ENCODE peak calls at places on chromosomes 4 and X, in eight cellular contexts. One of them, this sample, is unnamed.

GRCh38 chr4:144591401-144591800 is 54.6 kb upstream of the HHIP start:
- DNase-seq in heart left ventricle: peak
- DNase-seq in HTR-8/SVneo: peak
- DNase-seq in endothelial cell: no peak
- DNase-seq in ELF-1: no peak
- DNase-seq in HFF-Myc: peak
- DNase-seq in foreskin fibroblast: peak
- DNase-seq in activated CD4-positive, alpha-beta memory T cell treated with anti-CD3 and anti-CD28 coated beads, Interleukin-2, amount 10 ng/mL, durations not matched to agents 7 days and 5 days: no peak
- DNase-seq in this sample: no peak

GRCh38 chr4:911871-912490 is 20.1 kb downstream of the GAK start:
- DNase-seq in endothelial cell: no peak
- DNase-seq in activated CD4-positive, alpha-beta memory T cell treated with anti-CD3 and anti-CD28 coated beads, Interleukin-2, amount 10 ng/mL, durations not matched to agents 7 days and 5 days: no peak
- DNase-seq in ELF-1: no peak
- DNase-seq in heart left ventricle: no peak
- DNase-seq in HTR-8/SVneo: no peak
- DNase-seq in foreskin fibroblast: no peak
- DNase-seq in HFF-Myc: no peak
- DNase-seq in this sample: no peak

GRCh38 chr4:124596811-124597210 is 115.7 kb downstream of the ANKRD50 start:
- DNase-seq in endothelial cell: no peak
- DNase-seq in heart left ventricle: no peak
- DNase-seq in HFF-Myc: no peak
- DNase-seq in activated CD4-positive, alpha-beta memory T cell treated with anti-CD3 and anti-CD28 coated beads, Interleukin-2, amount 10 ng/mL, durations not matched to agents 7 days and 5 days: no peak
- DNase-seq in ELF-1: no peak
- DNase-seq in HTR-8/SVneo: no peak
- DNase-seq in foreskin fibroblast: no peak
- DNase-seq in this sample: no peak

GRCh38 chr4:23930750-23931488 is 41.1 kb upstream of the PPARGC1A start:
- DNase-seq in ELF-1: peak
- DNase-seq in HFF-Myc: no peak
- DNase-seq in HTR-8/SVneo: no peak
- DNase-seq in heart left ventricle: peak
- DNase-seq in foreskin fibroblast: peak
- DNase-seq in activated CD4-positive, alpha-beta memory T cell treated with anti-CD3 and anti-CD28 coated beads, Interleukin-2, amount 10 ng/mL, durations not matched to agents 7 days and 5 days: no peak
- DNase-seq in endothelial cell: no peak
- DNase-seq in this sample: no peak

GRCh38 chr4:126701756-126702155 is 931.0 kb upstream of the INTU start:
- DNase-seq in foreskin fibroblast: peak
- DNase-seq in ELF-1: no peak
- DNase-seq in endothelial cell: no peak
- DNase-seq in HTR-8/SVneo: no peak
- DNase-seq in activated CD4-positive, alpha-beta memory T cell treated with anti-CD3 and anti-CD28 coated beads, Interleukin-2, amount 10 ng/mL, durations not matched to agents 7 days and 5 days: no peak
- DNase-seq in HFF-Myc: no peak
- DNase-seq in heart left ventricle: peak
- DNase-seq in this sample: no peak

GRCh38 chr4:8260656-8261111 is 8.9 kb upstream of the HTRA3 start:
- DNase-seq in HFF-Myc: no peak
- DNase-seq in heart left ventricle: no peak
- DNase-seq in activated CD4-positive, alpha-beta memory T cell treated with anti-CD3 and anti-CD28 coated beads, Interleukin-2, amount 10 ng/mL, durations not matched to agents 7 days and 5 days: no peak
- DNase-seq in endothelial cell: no peak
- DNase-seq in foreskin fibroblast: peak
- DNase-seq in HTR-8/SVneo: no peak
- DNase-seq in ELF-1: peak
- DNase-seq in this sample: no peak

GRCh38 chr4:170388255-170388654 is 298.5 kb upstream of the AADAT start:
- DNase-seq in foreskin fibroblast: peak
- DNase-seq in endothelial cell: no peak
- DNase-seq in HFF-Myc: no peak
- DNase-seq in heart left ventricle: no peak
- DNase-seq in activated CD4-positive, alpha-beta memory T cell treated with anti-CD3 and anti-CD28 coated beads, Interleukin-2, amount 10 ng/mL, durations not matched to agents 7 days and 5 days: no peak
- DNase-seq in ELF-1: no peak
- DNase-seq in HTR-8/SVneo: peak
- DNase-seq in this sample: no peak

GRCh38 chrX:54482839-54483593 is 13.0 kb downstream of the FGD1 start:
- DNase-seq in HTR-8/SVneo: no peak
- DNase-seq in activated CD4-positive, alpha-beta memory T cell treated with anti-CD3 and anti-CD28 coated beads, Interleukin-2, amount 10 ng/mL, durations not matched to agents 7 days and 5 days: no peak
- DNase-seq in ELF-1: peak
- DNase-seq in heart left ventricle: no peak
- DNase-seq in foreskin fibroblast: peak
- DNase-seq in HFF-Myc: no peak
- DNase-seq in endothelial cell: peak
- DNase-seq in this sample: no peak

GRCh38 chrX:72045141-72045540 is 86.6 kb downstream of the RTL5 start:
- DNase-seq in HTR-8/SVneo: no peak
- DNase-seq in endothelial cell: no peak
- DNase-seq in activated CD4-positive, alpha-beta memory T cell treated with anti-CD3 and anti-CD28 coated beads, Interleukin-2, amount 10 ng/mL, durations not matched to agents 7 days and 5 days: no peak
- DNase-seq in foreskin fibroblast: no peak
- DNase-seq in heart left ventricle: no peak
- DNase-seq in ELF-1: no peak
- DNase-seq in HFF-Myc: no peak
- DNase-seq in this sample: no peak

GRCh38 chrX:9873952-9874351 is 87.7 kb downstream of the SHROOM2 start:
- DNase-seq in HFF-Myc: no peak
- DNase-seq in HTR-8/SVneo: peak
- DNase-seq in heart left ventricle: peak
- DNase-seq in foreskin fibroblast: peak
- DNase-seq in endothelial cell: peak
- DNase-seq in ELF-1: peak
- DNase-seq in activated CD4-positive, alpha-beta memory T cell treated with anti-CD3 and anti-CD28 coated beads, Interleukin-2, amount 10 ng/mL, durations not matched to agents 7 days and 5 days: peak
- DNase-seq in this sample: peak